ENCODE peak calls at places on chromosomes 12 and 14, in ten cellular contexts. R, W, P, B, O, V, I, X, G and U are unnamed samples.

GRCh38 chr14:30698463-30698862 is 76.3 kb downstream of the SCFD1 start:
- DNase-seq in V (no peak), G (no peak), P (no peak), W (no peak), I (no peak), O (no peak), B (no peak), R (no peak), X (no peak), U (no peak)

GRCh38 chr12:109926488-109927210 is 26.6 kb downstream of the TCHP start:
- DNase-seq in B (no peak), R (no peak), W (no peak), P (no peak), O (no peak), I (no peak), X (no peak), G (no peak), V (no peak), U (no peak)

GRCh38 chr14:53542692-53543091 is 389.6 kb upstream of the DDHD1 start:
- DNase-seq in G (no peak), X (peak; percentile 28), W (no peak), R (no peak), I (peak; percentile 74), B (no peak), V (no peak), O (no peak), P (no peak), U (no peak)

GRCh38 chr12:127383281-127383680 is 883.7 kb upstream of the TMEM132C start:
- DNase-seq in B (no peak), I (no peak), W (no peak), G (no peak), P (no peak), O (no peak), V (no peak), R (no peak), X (no peak), U (no peak)

GRCh38 chr12:674272-674781 is 11.1 kb upstream of the NINJ2 start:
- DNase-seq in O (peak; percentile 85), W (peak; percentile 71), R (peak; percentile 61), P (no peak), X (peak; percentile 16), I (no peak), G (no peak), B (no peak), V (no peak), U (no peak)

GRCh38 chr12:128586630-128587029 is 237.1 kb downstream of the SLC15A4 start:
- DNase-seq in R (no peak), I (no peak), O (no peak), G (no peak), X (no peak), P (no peak), W (no peak), V (no peak), B (no peak), U (no peak)

GRCh38 chr14:100440758-100441203 is 117.6 kb downstream of the SLC25A47 start:
- DNase-seq in B (no peak), X (peak; percentile 23), I (peak; percentile 42), R (no peak), O (no peak), P (no peak), V (no peak), W (no peak), G (no peak), U (no peak)

GRCh38 chr12:57688931-57689330 is 5.0 kb upstream of the OS9 start:
- DNase-seq in X (no peak), O (no peak), R (no peak), B (no peak), W (no peak), V (no peak), P (no peak), G (no peak), I (no peak), U (no peak)

DNA sequence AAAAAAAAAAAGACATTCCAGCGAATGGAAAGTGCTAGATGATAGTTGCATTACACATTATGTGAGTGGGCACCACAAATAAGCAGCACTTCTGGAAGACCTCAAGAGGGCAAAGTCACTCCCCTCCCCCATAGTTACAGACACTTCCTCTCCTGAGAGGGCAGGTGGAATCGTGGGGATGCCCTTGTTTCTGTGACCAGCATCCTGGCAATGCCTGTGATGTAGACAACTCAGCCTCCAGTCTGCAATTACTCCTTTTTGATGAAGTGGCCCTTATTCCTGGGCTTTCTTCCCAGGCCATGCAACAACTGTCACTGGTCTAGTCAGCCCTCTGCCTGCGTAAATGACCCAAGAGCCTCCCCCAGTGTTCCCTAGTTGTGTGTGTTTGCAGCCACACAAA is 104.8 kb downstream of the VRK1 start:
- DNase-seq in V (no peak), B (no peak), R (no peak), W (no peak), P (no peak), G (no peak), X (no peak), O (no peak), I (no peak), U (no peak)
- H3K27ac ChIP-seq in V (no peak overlapping the region), B (no peak overlapping the region), R (no peak overlapping the region), W (no peak overlapping the region), P (no peak overlapping the region), G (no peak overlapping the region), X (no peak overlapping the region), O (no peak overlapping the region), I (no peak overlapping the region), U (no peak overlapping the region)

GRCh38 chr12:19179986-19180385 is 50.5 kb downstream of the PLEKHA5 start:
- DNase-seq in R (no peak), O (no peak), V (no peak), I (no peak), P (no peak), B (no peak), W (no peak), G (no peak), X (no peak), U (no peak)

GRCh38 chr12:19186722-19187661 is 57.5 kb downstream of the PLEKHA5 start:
- DNase-seq in O (no peak), B (peak; percentile 15), G (peak; percentile 29), V (no peak), W (no peak), R (no peak), X (peak; percentile 71), I (peak; percentile 76), P (no peak), U (no peak)

GRCh38 chr12:19185262-19185929 is 55.9 kb downstream of the PLEKHA5 start:
- DNase-seq in R (no peak), P (no peak), X (no peak), B (no peak), V (no peak), W (no peak), G (no peak), O (no peak), I (no peak), U (no peak)

GRCh38 chr12:19181666-19182426 is 52.3 kb downstream of the PLEKHA5 start:
- DNase-seq in R (no peak), O (no peak), B (no peak), W (no peak), I (peak; percentile 41), X (no peak), P (no peak), G (no peak), V (no peak), U (no peak)

DNA sequence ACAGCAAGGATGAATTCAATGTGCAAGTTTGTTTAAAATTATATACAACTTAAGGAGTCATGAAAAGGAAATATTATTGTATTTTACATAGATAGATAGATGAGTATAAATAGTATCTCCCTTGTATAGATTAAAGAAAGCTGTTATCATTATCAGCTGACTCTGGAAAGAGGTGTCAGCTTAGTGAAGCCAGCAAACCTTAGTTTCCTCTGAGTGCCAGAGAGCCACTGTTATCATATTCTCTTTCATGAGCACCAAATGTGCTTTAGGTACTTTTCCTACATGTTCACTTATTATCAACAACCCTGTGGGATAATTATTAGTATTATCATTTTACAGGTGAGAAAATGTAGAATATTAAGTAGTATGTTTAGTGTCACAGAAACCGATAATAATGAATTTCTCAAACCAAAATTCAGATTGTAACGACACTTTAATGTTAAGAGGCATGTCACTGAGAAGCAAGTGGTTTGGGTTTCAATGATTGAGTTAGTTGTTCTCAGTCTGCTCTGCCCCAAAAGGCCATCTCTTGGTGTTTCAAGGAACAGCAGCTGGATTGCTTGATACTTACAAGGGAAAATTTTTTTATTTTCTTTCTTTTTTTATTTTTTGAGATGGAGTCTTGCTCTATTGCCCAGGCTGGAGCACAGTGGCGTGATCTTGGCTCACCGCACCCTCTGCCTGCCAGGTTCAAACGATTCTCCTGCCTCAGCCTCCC is 53.7 kb downstream of the PLEKHA5 start:
- DNase-seq in I (peak; percentile 51), B (no peak), G (no peak), R (no peak), O (no peak), V (no peak), P (no peak), W (no peak), X (peak; percentile 37), U (no peak)
- H3K27me3 ChIP-seq in I (no peaks in the 10 kb centered on the region), B (no peaks in the 10 kb centered on the region), G (no peaks in the 10 kb centered on the region), R (no peaks in the 10 kb centered on the region), O (no peaks in the 10 kb centered on the region), V (no peaks in the 10 kb centered on the region), P (no peaks in the 10 kb centered on the region), W (no peaks in the 10 kb centered on the region), X (no peaks in the 10 kb centered on the region), U (no peaks in the 10 kb centered on the region)

GRCh38 chr12:50087159-50087558 is 2.0 kb downstream of the SMARCD1 start:
- DNase-seq in B (no peak), I (no peak), X (no peak), V (no peak), R (no peak), P (no peak), O (peak; percentile 21), G (no peak), W (no peak), U (no peak)

GRCh38 chr12:50089730-50090129 is 4.6 kb downstream of the SMARCD1 start:
- DNase-seq in R (no peak), G (no peak), O (peak; percentile 24), W (no peak), V (no peak), P (no peak), B (no peak), X (no peak), I (no peak), U (no peak)

GRCh38 chr12:50088577-50089335 is 3.6 kb downstream of the SMARCD1 start:
- DNase-seq in B (no peak), R (peak; percentile 86), W (peak; percentile 56), I (peak; percentile 47), G (peak; percentile 55), V (no peak), O (peak; percentile 68), X (peak; percentile 46), P (no peak), U (no peak)

GRCh38 chr12:50086148-50086547 is 1.0 kb downstream of the SMARCD1 start:
- DNase-seq in X (no peak), I (no peak), P (no peak), V (no peak), B (no peak), R (no peak), G (no peak), W (no peak), O (peak; percentile 47), U (no peak)

GRCh38 chr12:50087995-50088394 is 2.9 kb downstream of the SMARCD1 start:
- DNase-seq in V (no peak), O (no peak), W (no peak), G (no peak), B (no peak), X (peak; percentile 85), I (peak; percentile 69), R (no peak), P (no peak), U (no peak)
- H3K27ac ChIP-seq in V (no peak overlapping the region), O (no peak overlapping the region), W (no peak overlapping the region), G (no peak overlapping the region), B (no peak overlapping the region), X (peak overlapping the region; percentile 7), I (no peak overlapping the region), R (no peak overlapping the region), P (no peak overlapping the region), U (no peak overlapping the region)

DNA sequence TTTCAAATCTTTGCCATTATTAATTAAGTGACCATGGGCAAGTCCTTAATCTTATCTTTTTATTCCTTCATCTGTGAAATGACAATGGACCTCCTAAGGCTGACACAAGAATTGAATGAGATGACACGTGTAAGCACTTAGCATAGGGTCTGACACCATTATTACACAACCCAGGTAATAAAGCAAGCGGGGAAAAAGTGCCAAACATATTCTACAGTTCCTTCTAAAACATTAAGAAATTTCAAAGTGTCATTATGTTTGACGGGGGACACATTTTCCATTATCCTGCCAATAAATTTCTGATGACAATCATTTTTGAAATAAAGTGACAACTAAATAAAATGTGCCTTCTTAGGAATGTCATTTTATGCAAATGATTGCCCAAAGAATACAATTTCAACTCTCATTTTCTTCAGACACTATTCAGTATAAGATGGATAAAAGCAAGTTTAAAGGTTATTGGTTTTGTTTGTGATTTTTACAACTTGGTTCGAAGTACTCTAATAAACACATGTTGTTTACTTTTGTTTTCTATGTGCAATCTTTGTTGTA is 3.0 kb downstream of the ANKS1B start:
- DNase-seq in I (no peak), R (no peak), G (no peak), O (no peak), X (no peak), W (no peak), V (no peak), P (no peak), B (no peak), U (no peak)
- H3K27me3 ChIP-seq in I (peaks cover 56% of the 10 kb centered on the region), R (no peaks in the 10 kb centered on the region), G (no peaks in the 10 kb centered on the region), O (no peaks in the 10 kb centered on the region), X (peaks cover 5% of the 10 kb centered on the region), W (no peaks in the 10 kb centered on the region), V (no peaks in the 10 kb centered on the region), P (no peaks in the 10 kb centered on the region), B (no peaks in the 10 kb centered on the region), U (no peaks in the 10 kb centered on the region)